ENCODE peak calls at places on chromosomes 11 and 22, in seven cellular contexts. One of them, this sample, is unnamed.

GRCh38 chr11:21811572-21811971 is 381.3 kb upstream of the ANO5 start:
- DNase-seq in CD8-positive, alpha-beta memory T cell: no peak
- DNase-seq in GM23248: no peak
- DNase-seq in A549: peak; percentile 27
- DNase-seq in H9: peak; percentile 73
- DNase-seq in psoas muscle: no peak
- DNase-seq in vagina: no peak
- DNase-seq in this sample: no peak

GRCh38 chr11:87851234-87851633 is 324.0 kb downstream of the RAB38 start:
- DNase-seq in H9: no peak
- DNase-seq in CD8-positive, alpha-beta memory T cell: no peak
- DNase-seq in psoas muscle: no peak
- DNase-seq in A549: peak; percentile 3
- DNase-seq in GM23248: peak; percentile 38
- DNase-seq in vagina: no peak
- DNase-seq in this sample: no peak

GRCh38 chr22:25709758-25710157 is 32.2 kb upstream of the MYO18B start:
- DNase-seq in CD8-positive, alpha-beta memory T cell: no peak
- DNase-seq in H9: no peak
- DNase-seq in GM23248: no peak
- DNase-seq in vagina: no peak
- DNase-seq in psoas muscle: no peak
- DNase-seq in A549: no peak
- DNase-seq in this sample: no peak

GRCh38 chr11:69918938-69919650 is 99.9 kb upstream of the FGF3 start:
- DNase-seq in H9: peak; percentile 85
- DNase-seq in psoas muscle: peak; percentile 88
- DNase-seq in CD8-positive, alpha-beta memory T cell: peak; percentile 48
- DNase-seq in GM23248: peak; percentile 81
- DNase-seq in vagina: no peak
- DNase-seq in A549: peak; percentile 68
- DNase-seq in this sample: peak; percentile 78

GRCh38 chr11:1138053-1138452 is 19.7 kb upstream of the MUC5AC start:
- DNase-seq in H9: no peak
- DNase-seq in GM23248: peak; percentile 62
- DNase-seq in A549: no peak
- DNase-seq in psoas muscle: no peak
- DNase-seq in CD8-positive, alpha-beta memory T cell: no peak
- DNase-seq in vagina: no peak
- DNase-seq in this sample: no peak

GRCh38 chr11:123576082-123576481 is 78.3 kb downstream of the SCN3B start:
- DNase-seq in CD8-positive, alpha-beta memory T cell: no peak
- DNase-seq in A549: no peak
- DNase-seq in GM23248: no peak
- DNase-seq in psoas muscle: no peak
- DNase-seq in H9: no peak
- DNase-seq in vagina: no peak
- DNase-seq in this sample: no peak

GRCh38 chr22:30968015-30968923 is at the start of gene MORC2:
- DNase-seq in CD8-positive, alpha-beta memory T cell: no peak
- DNase-seq in vagina: no peak
- DNase-seq in GM23248: no peak
- DNase-seq in A549: peak; percentile 69
- DNase-seq in H9: peak; percentile 86
- DNase-seq in psoas muscle: peak; percentile 88
- DNase-seq in this sample: no peak

GRCh38 chr11:2474059-2474901 is 29.5 kb downstream of the KCNQ1 start:
- DNase-seq in H9: no peak
- DNase-seq in psoas muscle: no peak
- DNase-seq in vagina: no peak
- DNase-seq in A549: no peak
- DNase-seq in CD8-positive, alpha-beta memory T cell: no peak
- DNase-seq in GM23248: no peak
- DNase-seq in this sample: no peak

GRCh38 chr11:5280582-5281102 is 10.9 kb upstream of the HBE1 start:
- DNase-seq in GM23248: peak; percentile 98
- DNase-seq in A549: peak; percentile 98
- DNase-seq in H9: peak; percentile 69
- DNase-seq in vagina: no peak
- DNase-seq in psoas muscle: peak; percentile 66
- DNase-seq in CD8-positive, alpha-beta memory T cell: no peak
- DNase-seq in this sample: no peak

GRCh38 chr11:79352304-79352703 is 88.5 kb downstream of the TENM4 start:
- DNase-seq in CD8-positive, alpha-beta memory T cell: no peak
- DNase-seq in A549: no peak
- DNase-seq in psoas muscle: no peak
- DNase-seq in GM23248: no peak
- DNase-seq in H9: no peak
- DNase-seq in vagina: no peak
- DNase-seq in this sample: no peak

GRCh38 chr22:47835726-47836125 is 1073.3 kb downstream of the TBC1D22A start:
- DNase-seq in vagina: no peak
- DNase-seq in CD8-positive, alpha-beta memory T cell: no peak
- DNase-seq in psoas muscle: no peak
- DNase-seq in A549: peak; percentile 64
- DNase-seq in H9: no peak
- DNase-seq in GM23248: peak; percentile 81
- DNase-seq in this sample: no peak

GRCh38 chr11:109731451-109731850 is 309.5 kb downstream of the C11orf87 start:
- DNase-seq in psoas muscle: no peak
- DNase-seq in CD8-positive, alpha-beta memory T cell: no peak
- DNase-seq in H9: no peak
- DNase-seq in GM23248: no peak
- DNase-seq in A549: no peak
- DNase-seq in vagina: no peak
- DNase-seq in this sample: no peak

GRCh38 chr22:38862375-38863329 is 9.4 kb downstream of the CBX6 start:
- DNase-seq in vagina: no peak
- DNase-seq in A549: no peak
- DNase-seq in H9: peak; percentile 54
- DNase-seq in CD8-positive, alpha-beta memory T cell: no peak
- DNase-seq in GM23248: no peak
- DNase-seq in psoas muscle: peak; percentile 73
- DNase-seq in this sample: no peak

GRCh38 chr11:42043312-42043711 is 583.9 kb upstream of the LRRC4C start:
- DNase-seq in CD8-positive, alpha-beta memory T cell: no peak
- DNase-seq in vagina: no peak
- DNase-seq in GM23248: no peak
- DNase-seq in A549: no peak
- DNase-seq in H9: no peak
- DNase-seq in psoas muscle: no peak
- DNase-seq in this sample: no peak

GRCh38 chr11:57501951-57502350 is 13.6 kb downstream of the SLC43A1 start:
- DNase-seq in H9: no peak
- DNase-seq in GM23248: peak; percentile 35
- DNase-seq in A549: no peak
- DNase-seq in vagina: no peak
- DNase-seq in CD8-positive, alpha-beta memory T cell: no peak
- DNase-seq in psoas muscle: peak; percentile 67
- DNase-seq in this sample: no peak

GRCh38 chr11:27254744-27255446 is 108.1 kb downstream of the CCDC34 start:
- DNase-seq in CD8-positive, alpha-beta memory T cell: no peak
- DNase-seq in A549: no peak
- DNase-seq in psoas muscle: no peak
- DNase-seq in GM23248: peak; percentile 85
- DNase-seq in H9: no peak
- DNase-seq in vagina: no peak
- DNase-seq in this sample: no peak

GRCh38 chr22:24102366-24103200 is 78.7 kb upstream of the SUSD2 start:
- DNase-seq in CD8-positive, alpha-beta memory T cell: no peak
- DNase-seq in psoas muscle: no peak
- DNase-seq in H9: no peak
- DNase-seq in GM23248: no peak
- DNase-seq in A549: no peak
- DNase-seq in vagina: no peak
- DNase-seq in this sample: no peak

GRCh38 chr11:22920939-22921565 is 60.8 kb upstream of the CCDC179 start:
- DNase-seq in A549: peak; percentile 55
- DNase-seq in H9: peak; percentile 51
- DNase-seq in vagina: no peak
- DNase-seq in GM23248: peak; percentile 56
- DNase-seq in CD8-positive, alpha-beta memory T cell: no peak
- DNase-seq in psoas muscle: no peak
- DNase-seq in this sample: no peak

GRCh38 chr11:57641426-57641825 is 8.3 kb downstream of the YPEL4 start:
- DNase-seq in vagina: no peak
- DNase-seq in H9: no peak
- DNase-seq in psoas muscle: no peak
- DNase-seq in GM23248: peak; percentile 81
- DNase-seq in CD8-positive, alpha-beta memory T cell: no peak
- DNase-seq in A549: peak; percentile 74
- DNase-seq in this sample: no peak

GRCh38 chr11:383431-383830 is 10.6 kb upstream of the PKP3 start:
- DNase-seq in H9: no peak
- DNase-seq in A549: no peak
- DNase-seq in vagina: no peak
- DNase-seq in CD8-positive, alpha-beta memory T cell: no peak
- DNase-seq in GM23248: no peak
- DNase-seq in psoas muscle: no peak
- DNase-seq in this sample: no peak

GRCh38 chr11:44833869-44834452 is 107.2 kb downstream of the TSPAN18 start:
- DNase-seq in A549: no peak
- DNase-seq in CD8-positive, alpha-beta memory T cell: no peak
- DNase-seq in vagina: no peak
- DNase-seq in psoas muscle: no peak
- DNase-seq in GM23248: no peak
- DNase-seq in H9: no peak
- DNase-seq in this sample: peak; percentile 62

GRCh38 chr11:121521145-121522042 is 68.6 kb upstream of the SORL1-AS1 start:
- DNase-seq in A549: no peak
- DNase-seq in CD8-positive, alpha-beta memory T cell: no peak
- DNase-seq in GM23248: peak; percentile 35
- DNase-seq in H9: no peak
- DNase-seq in vagina: no peak
- DNase-seq in psoas muscle: no peak
- DNase-seq in this sample: no peak

GRCh38 chr11:12950681-12951080 is 58.4 kb upstream of the RASSF10 start:
- DNase-seq in GM23248: peak; percentile 30
- DNase-seq in A549: no peak
- DNase-seq in H9: no peak
- DNase-seq in vagina: no peak
- DNase-seq in CD8-positive, alpha-beta memory T cell: no peak
- DNase-seq in psoas muscle: no peak
- DNase-seq in this sample: no peak

GRCh38 chr22:27435839-27436581 is 365.5 kb downstream of the MN1 start:
- DNase-seq in GM23248: peak; percentile 86
- DNase-seq in psoas muscle: peak; percentile 68
- DNase-seq in CD8-positive, alpha-beta memory T cell: no peak
- DNase-seq in H9: no peak
- DNase-seq in vagina: no peak
- DNase-seq in A549: no peak
- DNase-seq in this sample: no peak

GRCh38 chr11:132640952-132641351 is 891.3 kb downstream of the OPCML start:
- DNase-seq in psoas muscle: no peak
- DNase-seq in GM23248: no peak
- DNase-seq in A549: no peak
- DNase-seq in H9: no peak
- DNase-seq in vagina: no peak
- DNase-seq in CD8-positive, alpha-beta memory T cell: no peak
- DNase-seq in this sample: no peak

DNA sequence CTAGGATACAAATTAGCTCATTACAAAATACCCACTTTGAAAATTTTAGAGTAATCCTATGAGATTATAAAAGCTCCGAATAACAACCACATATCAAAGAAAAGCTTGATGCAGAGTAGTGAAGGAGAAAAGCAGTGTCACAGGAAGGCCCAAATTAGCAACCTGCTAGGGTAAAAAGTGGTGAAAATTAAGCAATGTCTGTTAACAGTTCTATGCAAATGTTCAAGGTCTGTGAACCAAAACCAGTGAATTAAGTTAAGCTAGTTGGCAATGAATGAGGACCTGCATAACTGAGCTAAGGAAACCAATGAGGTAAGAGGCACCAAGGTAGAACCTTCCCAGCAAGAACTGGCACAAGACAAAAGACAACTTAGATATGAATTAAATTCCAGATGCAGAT is 29.6 kb downstream of the PRDM10 start:
- DNase-seq in psoas muscle: no peak
- DNase-seq in CD8-positive, alpha-beta memory T cell: no peak
- DNase-seq in A549: no peak
- DNase-seq in vagina: no peak
- DNase-seq in H9: no peak
- DNase-seq in GM23248: no peak
- DNase-seq in this sample: no peak
- H3K4me1 ChIP-seq in psoas muscle: peaks cover 4% of the 10 kb centered on the region
- H3K4me1 ChIP-seq in CD8-positive, alpha-beta memory T cell: no peaks in the 10 kb centered on the region
- H3K4me1 ChIP-seq in A549: no peaks in the 10 kb centered on the region
- H3K4me1 ChIP-seq in vagina: no peaks in the 10 kb centered on the region
- H3K4me1 ChIP-seq in H9: peaks cover 2% of the 10 kb centered on the region
- H3K4me1 ChIP-seq in GM23248: peaks cover 7% of the 10 kb centered on the region
- H3K4me1 ChIP-seq in this sample: no peaks in the 10 kb centered on the region

GRCh38 chr22:50035976-50036375 is 22.1 kb downstream of the TTLL8 start:
- DNase-seq in vagina: no peak
- DNase-seq in CD8-positive, alpha-beta memory T cell: no peak
- DNase-seq in GM23248: no peak
- DNase-seq in A549: no peak
- DNase-seq in psoas muscle: no peak
- DNase-seq in H9: no peak
- DNase-seq in this sample: no peak
- H3K4me1 ChIP-seq in vagina: no peaks in the 10 kb centered on the region
- H3K4me1 ChIP-seq in CD8-positive, alpha-beta memory T cell: no peaks in the 10 kb centered on the region
- H3K4me1 ChIP-seq in GM23248: no peaks in the 10 kb centered on the region
- H3K4me1 ChIP-seq in A549: no peaks in the 10 kb centered on the region
- H3K4me1 ChIP-seq in psoas muscle: no peaks in the 10 kb centered on the region
- H3K4me1 ChIP-seq in H9: no peaks in the 10 kb centered on the region
- H3K4me1 ChIP-seq in this sample: no peaks in the 10 kb centered on the region

GRCh38 chr11:117071344-117071787 is 26.9 kb downstream of the SIK3 start:
- DNase-seq in GM23248: no peak
- DNase-seq in psoas muscle: no peak
- DNase-seq in vagina: no peak
- DNase-seq in CD8-positive, alpha-beta memory T cell: no peak
- DNase-seq in A549: peak; percentile 89
- DNase-seq in H9: no peak
- DNase-seq in this sample: peak; percentile 71
- H3K4me1 ChIP-seq in GM23248: peaks cover 28% of the 10 kb centered on the region
- H3K4me1 ChIP-seq in psoas muscle: peaks cover 48% of the 10 kb centered on the region
- H3K4me1 ChIP-seq in vagina: peaks cover 40% of the 10 kb centered on the region
- H3K4me1 ChIP-seq in CD8-positive, alpha-beta memory T cell: peaks cover 20% of the 10 kb centered on the region
- H3K4me1 ChIP-seq in A549: peaks cover 77% of the 10 kb centered on the region
- H3K4me1 ChIP-seq in H9: peaks cover 3% of the 10 kb centered on the region
- H3K4me1 ChIP-seq in this sample: no peaks in the 10 kb centered on the region

GRCh38 chr11:73384531-73384870 is 8.3 kb downstream of the RELT start:
- DNase-seq in H9: no peak
- DNase-seq in GM23248: no peak
- DNase-seq in vagina: no peak
- DNase-seq in psoas muscle: no peak
- DNase-seq in CD8-positive, alpha-beta memory T cell: no peak
- DNase-seq in A549: no peak
- DNase-seq in this sample: no peak

GRCh38 chr11:73384871-73385692 is 8.9 kb downstream of the RELT start:
- DNase-seq in A549: no peak
- DNase-seq in GM23248: no peak
- DNase-seq in psoas muscle: peak; percentile 76
- DNase-seq in H9: no peak
- DNase-seq in vagina: no peak
- DNase-seq in CD8-positive, alpha-beta memory T cell: no peak
- DNase-seq in this sample: no peak

GRCh38 chr11:73382747-73383146 is 6.5 kb downstream of the RELT start:
- DNase-seq in A549: no peak
- DNase-seq in psoas muscle: no peak
- DNase-seq in H9: no peak
- DNase-seq in vagina: no peak
- DNase-seq in CD8-positive, alpha-beta memory T cell: no peak
- DNase-seq in GM23248: no peak
- DNase-seq in this sample: no peak

GRCh38 chr11:73383249-73384126 is 7.3 kb downstream of the RELT start:
- DNase-seq in CD8-positive, alpha-beta memory T cell: no peak
- DNase-seq in psoas muscle: no peak
- DNase-seq in H9: no peak
- DNase-seq in vagina: no peak
- DNase-seq in A549: no peak
- DNase-seq in GM23248: peak; percentile 30
- DNase-seq in this sample: no peak

GRCh38 chr11:73384127-73384441 is 7.9 kb downstream of the RELT start:
- DNase-seq in H9: no peak
- DNase-seq in CD8-positive, alpha-beta memory T cell: no peak
- DNase-seq in psoas muscle: no peak
- DNase-seq in A549: no peak
- DNase-seq in GM23248: no peak
- DNase-seq in vagina: no peak
- DNase-seq in this sample: no peak
- H3K4me1 ChIP-seq in H9: no peaks in the 10 kb centered on the region
- H3K4me1 ChIP-seq in CD8-positive, alpha-beta memory T cell: peaks cover 41% of the 10 kb centered on the region
- H3K4me1 ChIP-seq in psoas muscle: peaks cover 97% of the 10 kb centered on the region
- H3K4me1 ChIP-seq in A549: peaks cover 69% of the 10 kb centered on the region
- H3K4me1 ChIP-seq in GM23248: no peaks in the 10 kb centered on the region
- H3K4me1 ChIP-seq in vagina: peaks cover 67% of the 10 kb centered on the region
- H3K4me1 ChIP-seq in this sample: no peaks in the 10 kb centered on the region

This sample was measured in breast epithelium.